ENCODE peak calls at places on chromosomes 13 and 19, in four cellular contexts. Z is IMR-90, P is uterus, D is HTR-8/SVneo. A is an unnamed sample.

GRCh38 chr19:49758292-49758691 is 4.8 kb downstream of the TSKS start:
- DNase-seq in Z (peak), P (no peak), D (peak), A (no peak)

GRCh38 chr13:80050252-80050651 is 290.7 kb downstream of the SPRY2 start:
- DNase-seq in Z (peak), P (no peak), D (no peak), A (no peak)

GRCh38 chr13:97659602-97660001 is 225.6 kb downstream of the RAP2A start:
- DNase-seq in Z (peak), P (no peak), D (peak), A (peak)

GRCh38 chr13:35470671-35471465 is 5.6 kb downstream of the MAB21L1 start:
- DNase-seq in Z (peak), P (peak), D (no peak), A (no peak)

GRCh38 chr19:30263719-30264440 is 108.3 kb upstream of the ZNF536 start:
- DNase-seq in Z (no peak), P (no peak), D (no peak), A (no peak)

GRCh38 chr13:98083507-98083906 is 59.4 kb upstream of the FARP1 start:
- DNase-seq in Z (peak), P (no peak), D (peak), A (no peak)

GRCh38 chr13:50911937-50912624 is 2.5 kb downstream of the RNASEH2B start:
- DNase-seq in Z (peak), P (peak), D (peak), A (peak)

GRCh38 chr13:29434217-29434940 is 161.1 kb downstream of the SLC7A1 start:
- DNase-seq in Z (no peak), P (no peak), D (no peak), A (no peak)

GRCh38 chr19:46824887-46825730 is 25.5 kb downstream of the AP2S1 start:
- DNase-seq in Z (no peak), P (no peak), D (no peak), A (no peak)

GRCh38 chr19:17333611-17334413 is 843 bp downstream of the ANO8 start:
- DNase-seq in Z (peak), P (no peak), D (no peak), A (no peak)